ENCODE peak calls at places on chromosomes 5 and 9, in eight cellular contexts. One of them, this sample, is unnamed.

GRCh38 chr9:93891549-93892310 is 63.4 kb downstream of the BARX1 start:
- DNase-seq in left lung: no peak
- DNase-seq in DMS 273 treated with DMSO at 0.1 percent for 48 hours: no peak
- DNase-seq in germinal center: no peak
- DNase-seq in HFF-Myc: no peak
- DNase-seq in NCI-H748 treated with DMSO at 0.1 percent for 48 hours: no peak
- DNase-seq in renal cortical epithelial cell: no peak
- DNase-seq in K562: no peak
- DNase-seq in this sample: no peak

GRCh38 chr9:113641100-113641885 is 177.8 kb downstream of the RGS3 start:
- DNase-seq in left lung: no peak
- DNase-seq in DMS 273 treated with DMSO at 0.1 percent for 48 hours: no peak
- DNase-seq in germinal center: no peak
- DNase-seq in HFF-Myc: no peak
- DNase-seq in NCI-H748 treated with DMSO at 0.1 percent for 48 hours: no peak
- DNase-seq in renal cortical epithelial cell: no peak
- DNase-seq in K562: no peak
- DNase-seq in this sample: no peak

GRCh38 chr9:89497181-89497963 is 541 bp downstream of the SEMA4D start:
- DNase-seq in left lung: peak
- DNase-seq in DMS 273 treated with DMSO at 0.1 percent for 48 hours: no peak
- DNase-seq in germinal center: peak
- DNase-seq in HFF-Myc: no peak
- DNase-seq in NCI-H748 treated with DMSO at 0.1 percent for 48 hours: no peak
- DNase-seq in renal cortical epithelial cell: no peak
- DNase-seq in K562: no peak
- DNase-seq in this sample: no peak

GRCh38 chr5:143396353-143396940 is 7.0 kb downstream of the NR3C1 start:
- DNase-seq in left lung: no peak
- DNase-seq in DMS 273 treated with DMSO at 0.1 percent for 48 hours: no peak
- DNase-seq in germinal center: peak
- DNase-seq in HFF-Myc: no peak
- DNase-seq in NCI-H748 treated with DMSO at 0.1 percent for 48 hours: no peak
- DNase-seq in renal cortical epithelial cell: no peak
- DNase-seq in K562: no peak
- DNase-seq in this sample: no peak

GRCh38 chr9:133368249-133368881 is 7.5 kb downstream of the SURF4 start:
- DNase-seq in left lung: no peak
- DNase-seq in DMS 273 treated with DMSO at 0.1 percent for 48 hours: no peak
- DNase-seq in germinal center: no peak
- DNase-seq in HFF-Myc: no peak
- DNase-seq in NCI-H748 treated with DMSO at 0.1 percent for 48 hours: peak
- DNase-seq in renal cortical epithelial cell: peak
- DNase-seq in K562: no peak
- DNase-seq in this sample: no peak

GRCh38 chr9:96135071-96135825 is 166.7 kb downstream of the HSD17B3 start:
- DNase-seq in left lung: no peak
- DNase-seq in DMS 273 treated with DMSO at 0.1 percent for 48 hours: no peak
- DNase-seq in germinal center: no peak
- DNase-seq in HFF-Myc: no peak
- DNase-seq in NCI-H748 treated with DMSO at 0.1 percent for 48 hours: no peak
- DNase-seq in renal cortical epithelial cell: no peak
- DNase-seq in K562: no peak
- DNase-seq in this sample: no peak

GRCh38 chr9:134681061-134681661 is 39.6 kb downstream of the COL5A1 start:
- DNase-seq in left lung: peak
- DNase-seq in DMS 273 treated with DMSO at 0.1 percent for 48 hours: no peak
- DNase-seq in germinal center: no peak
- DNase-seq in HFF-Myc: no peak
- DNase-seq in NCI-H748 treated with DMSO at 0.1 percent for 48 hours: no peak
- DNase-seq in renal cortical epithelial cell: no peak
- DNase-seq in K562: no peak
- DNase-seq in this sample: peak

GRCh38 chr9:95027914-95028854 is 289.3 kb downstream of the FANCC start:
- DNase-seq in left lung: peak
- DNase-seq in DMS 273 treated with DMSO at 0.1 percent for 48 hours: no peak
- DNase-seq in germinal center: no peak
- DNase-seq in HFF-Myc: no peak
- DNase-seq in NCI-H748 treated with DMSO at 0.1 percent for 48 hours: peak
- DNase-seq in renal cortical epithelial cell: no peak
- DNase-seq in K562: no peak
- DNase-seq in this sample: no peak

GRCh38 chr5:168552146-168552545 is 23.0 kb downstream of the FBLL1 start:
- DNase-seq in left lung: no peak
- DNase-seq in DMS 273 treated with DMSO at 0.1 percent for 48 hours: no peak
- DNase-seq in germinal center: no peak
- DNase-seq in HFF-Myc: peak
- DNase-seq in NCI-H748 treated with DMSO at 0.1 percent for 48 hours: no peak
- DNase-seq in renal cortical epithelial cell: peak
- DNase-seq in K562: no peak
- DNase-seq in this sample: peak

GRCh38 chr5:147759441-147759840 is 23.1 kb downstream of the JAKMIP2 start:
- DNase-seq in left lung: no peak
- DNase-seq in DMS 273 treated with DMSO at 0.1 percent for 48 hours: no peak
- DNase-seq in germinal center: no peak
- DNase-seq in HFF-Myc: no peak
- DNase-seq in NCI-H748 treated with DMSO at 0.1 percent for 48 hours: no peak
- DNase-seq in renal cortical epithelial cell: no peak
- DNase-seq in K562: no peak
- DNase-seq in this sample: no peak

GRCh38 chr9:36486933-36487481 is 85.7 kb upstream of the MELK start:
- DNase-seq in left lung: peak
- DNase-seq in DMS 273 treated with DMSO at 0.1 percent for 48 hours: no peak
- DNase-seq in germinal center: peak
- DNase-seq in HFF-Myc: no peak
- DNase-seq in NCI-H748 treated with DMSO at 0.1 percent for 48 hours: no peak
- DNase-seq in renal cortical epithelial cell: no peak
- DNase-seq in K562: peak
- DNase-seq in this sample: peak

GRCh38 chr5:114360816-114361723 is 800 bp upstream of the KCNN2 start:
- DNase-seq in left lung: no peak
- DNase-seq in DMS 273 treated with DMSO at 0.1 percent for 48 hours: peak
- DNase-seq in germinal center: peak
- DNase-seq in HFF-Myc: no peak
- DNase-seq in NCI-H748 treated with DMSO at 0.1 percent for 48 hours: peak
- DNase-seq in renal cortical epithelial cell: no peak
- DNase-seq in K562: no peak
- DNase-seq in this sample: no peak

GRCh38 chr9:131668439-131669233 is 71.2 kb downstream of the RAPGEF1 start:
- DNase-seq in left lung: no peak
- DNase-seq in DMS 273 treated with DMSO at 0.1 percent for 48 hours: no peak
- DNase-seq in germinal center: peak
- DNase-seq in HFF-Myc: no peak
- DNase-seq in NCI-H748 treated with DMSO at 0.1 percent for 48 hours: no peak
- DNase-seq in renal cortical epithelial cell: peak
- DNase-seq in K562: peak
- DNase-seq in this sample: peak

GRCh38 chr9:136763649-136764035 is 676 bp downstream of the LCN15 start:
- DNase-seq in left lung: no peak
- DNase-seq in DMS 273 treated with DMSO at 0.1 percent for 48 hours: no peak
- DNase-seq in germinal center: no peak
- DNase-seq in HFF-Myc: no peak
- DNase-seq in NCI-H748 treated with DMSO at 0.1 percent for 48 hours: no peak
- DNase-seq in renal cortical epithelial cell: no peak
- DNase-seq in K562: no peak
- DNase-seq in this sample: no peak

GRCh38 chr9:95140821-95141220 is 176.7 kb downstream of the FANCC start:
- DNase-seq in left lung: no peak
- DNase-seq in DMS 273 treated with DMSO at 0.1 percent for 48 hours: no peak
- DNase-seq in germinal center: no peak
- DNase-seq in HFF-Myc: no peak
- DNase-seq in NCI-H748 treated with DMSO at 0.1 percent for 48 hours: no peak
- DNase-seq in renal cortical epithelial cell: no peak
- DNase-seq in K562: no peak
- DNase-seq in this sample: no peak

GRCh38 chr5:141821430-141821925 is 56.7 kb downstream of the PCDH1 start:
- DNase-seq in left lung: no peak
- DNase-seq in DMS 273 treated with DMSO at 0.1 percent for 48 hours: peak
- DNase-seq in germinal center: no peak
- DNase-seq in HFF-Myc: peak
- DNase-seq in NCI-H748 treated with DMSO at 0.1 percent for 48 hours: no peak
- DNase-seq in renal cortical epithelial cell: peak
- DNase-seq in K562: peak
- DNase-seq in this sample: peak

GRCh38 chr9:2481216-2481615 is 140.4 kb upstream of the VLDLR start:
- DNase-seq in left lung: no peak
- DNase-seq in DMS 273 treated with DMSO at 0.1 percent for 48 hours: no peak
- DNase-seq in germinal center: no peak
- DNase-seq in HFF-Myc: no peak
- DNase-seq in NCI-H748 treated with DMSO at 0.1 percent for 48 hours: no peak
- DNase-seq in renal cortical epithelial cell: no peak
- DNase-seq in K562: no peak
- DNase-seq in this sample: no peak